ENCODE peak calls at places on chromosomes 7 and 10, in nine cellular contexts. W, O, F, T, V, H, Z, E and C are unnamed samples.

GRCh38 chr7:82528577-82529305 is 85.2 kb upstream of the CACNA2D1 start:
- DNase-seq in F (no peak), O (no peak), E (no peak), T (no peak), H (no peak), W (no peak), Z (no peak), V (no peak), C (no peak)

GRCh38 chr10:72009430-72010081 is 45.4 kb downstream of the CHST3 start:
- DNase-seq in W (peak), O (no peak), H (peak), E (no peak), F (no peak), T (peak), Z (peak), V (peak), C (peak)

GRCh38 chr7:94763268-94763667 is 107.3 kb upstream of the SGCE start:
- DNase-seq in Z (peak), T (no peak), V (no peak), E (no peak), O (no peak), F (no peak), W (peak), H (no peak), C (no peak)

GRCh38 chr7:151142686-151143040 is 24.8 kb downstream of the GBX1 start:
- DNase-seq in F (no peak), W (no peak), T (no peak), O (no peak), H (peak), E (no peak), V (peak), Z (no peak), C (no peak)

GRCh38 chr7:33645096-33645495 is 260.2 kb upstream of the BMPER start:
- DNase-seq in E (no peak), W (no peak), V (no peak), H (no peak), F (no peak), Z (no peak), O (no peak), T (no peak), C (no peak)

GRCh38 chr7:82633592-82633991 is 190.0 kb upstream of the CACNA2D1 start:
- DNase-seq in Z (no peak), W (no peak), E (no peak), V (no peak), O (no peak), F (no peak), H (no peak), T (no peak), C (no peak)

GRCh38 chr10:51510231-51510630 is 189.2 kb downstream of the CSTF2T start:
- DNase-seq in V (no peak), O (no peak), F (no peak), T (no peak), E (no peak), Z (no peak), W (no peak), H (no peak), C (no peak)

GRCh38 chr7:98372993-98373392 is 27.9 kb downstream of the BAIAP2L1 start:
- DNase-seq in V (no peak), H (no peak), O (no peak), T (no peak), W (no peak), F (no peak), E (no peak), Z (no peak), C (no peak)

GRCh38 chr7:80273327-80273726 is 138.7 kb downstream of the GNAI1 start:
- DNase-seq in O (no peak), Z (no peak), W (no peak), H (no peak), E (no peak), V (no peak), F (no peak), T (no peak), C (no peak)

GRCh38 chr10:113788604-113789083 is 37.2 kb downstream of the PLEKHS1 start:
- DNase-seq in H (no peak), F (peak), T (peak), O (peak), E (no peak), Z (no peak), W (peak), V (no peak), C (no peak)
- TF ChIP-seq EP300 in H (no peak), F (peak), T (peak), O (peak), E (no peak), Z (no peak), W (peak), V (no peak), C (no peak)

GRCh38 chr10:28897617-28898464 is 220.5 kb downstream of the BAMBI start:
- DNase-seq in F (no peak), W (no peak), E (no peak), T (no peak), Z (no peak), O (no peak), V (no peak), H (no peak), C (no peak)
- TF ChIP-seq EP300 in F (no peak), W (no peak), E (no peak), T (peak), Z (no peak), O (no peak), V (no peak), H (no peak), C (no peak)

DNA sequence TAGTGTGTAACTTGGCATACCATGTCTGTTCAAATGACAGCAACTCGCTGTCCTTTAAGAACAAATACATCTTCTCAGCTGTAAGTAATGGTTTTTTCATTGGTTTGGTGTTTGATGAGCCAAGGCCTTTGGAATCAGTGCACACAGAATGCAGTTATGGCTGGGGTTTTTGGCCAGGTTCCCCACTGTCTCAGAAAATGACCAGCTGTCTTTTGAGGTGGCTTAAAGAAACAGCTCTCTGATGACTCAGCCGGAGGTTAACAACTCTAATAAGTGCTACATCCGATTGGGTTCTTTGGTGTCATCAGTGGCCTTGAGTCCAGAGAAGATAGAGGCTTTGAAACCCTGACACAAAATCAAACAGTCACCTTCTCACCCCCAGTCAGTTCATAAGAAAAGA is 688.4 kb downstream of the REEP3 start:
- DNase-seq in E (no peak), O (no peak), T (no peak), Z (no peak), W (peak), H (no peak), V (no peak), F (no peak), C (no peak)
- TF ChIP-seq EP300 in E (no peak), O (no peak), T (no peak), Z (no peak), W (no peak), H (no peak), V (no peak), F (no peak), C (no peak)

GRCh38 chr7:87853237-87853864 is 22.8 kb downstream of the SLC25A40 start:
- DNase-seq in V (no peak), O (no peak), E (no peak), T (no peak), H (no peak), Z (no peak), W (no peak), F (no peak), C (no peak)
- TF ChIP-seq EP300 in V (no peak), O (no peak), E (no peak), T (no peak), H (no peak), Z (no peak), W (no peak), F (no peak), C (no peak)

GRCh38 chr7:45586748-45587520 is 12.8 kb downstream of the ADCY1 start:
- DNase-seq in W (peak), O (no peak), F (no peak), H (no peak), Z (no peak), T (no peak), V (no peak), E (no peak), C (no peak)

GRCh38 chr7:45588466-45588865 is 14.3 kb downstream of the ADCY1 start:
- DNase-seq in Z (no peak), W (peak), V (no peak), F (no peak), H (no peak), E (no peak), T (no peak), O (no peak), C (no peak)

GRCh38 chr7:45589915-45590678 is 15.9 kb downstream of the ADCY1 start:
- DNase-seq in H (peak), W (peak), Z (no peak), V (no peak), O (no peak), F (no peak), T (no peak), E (no peak), C (no peak)

GRCh38 chr7:45590679-45591057 is 16.5 kb downstream of the ADCY1 start:
- DNase-seq in H (peak), W (peak), E (no peak), V (no peak), F (no peak), T (no peak), Z (no peak), O (no peak), C (peak)

GRCh38 chr7:45589061-45589460 is 14.9 kb downstream of the ADCY1 start:
- DNase-seq in O (no peak), Z (no peak), H (peak), V (no peak), T (no peak), W (peak), F (no peak), E (no peak), C (no peak)
- TF ChIP-seq EP300 in O (no peak), Z (no peak), H (no peak), V (no peak), T (no peak), W (no peak), F (no peak), E (no peak), C (no peak)